ENCODE peak calls at places on chromosomes 2 and 18, in nine cellular contexts. E, A, P, Z, I, L, J, V and B are unnamed samples.

GRCh38 chr2:19580830-19581229 is 222.4 kb upstream of the OSR1 start:
- DNase-seq in E (no peak), A (peak), P (no peak), Z (no peak), I (peak), L (peak), J (peak), V (no peak), B (no peak)

GRCh38 chr2:181992776-181993175 is 7.1 kb downstream of the PPP1R1C start:
- DNase-seq in E (no peak), A (no peak), P (no peak), Z (no peak), I (no peak), L (no peak), J (no peak), V (no peak), B (no peak)

GRCh38 chr18:13982136-13982535 is 66.8 kb upstream of the MC2R start:
- DNase-seq in E (no peak), A (no peak), P (no peak), Z (no peak), I (no peak), L (no peak), J (no peak), V (no peak), B (no peak)

GRCh38 chr2:205435970-205436369 is 246.3 kb upstream of the NRP2 start:
- DNase-seq in E (no peak), A (peak), P (no peak), Z (no peak), I (peak), L (no peak), J (peak), V (no peak), B (no peak)

GRCh38 chr2:175457846-175458408 is 276.4 kb upstream of the ATP5MC3 start:
- DNase-seq in E (no peak), A (no peak), P (no peak), Z (no peak), I (no peak), L (no peak), J (no peak), V (no peak), B (no peak)

GRCh38 chr2:31247671-31248070 is 13.7 kb downstream of the EHD3 start:
- DNase-seq in E (no peak), A (no peak), P (no peak), Z (no peak), I (no peak), L (no peak), J (no peak), V (no peak), B (no peak)

GRCh38 chr2:25029183-25029554 is 12.7 kb upstream of the EFR3B start:
- DNase-seq in E (no peak), A (no peak), P (no peak), Z (no peak), I (no peak), L (no peak), J (no peak), V (no peak), B (no peak)

GRCh38 chr2:69221960-69222751 is 164.9 kb downstream of the GFPT1 start:
- DNase-seq in E (no peak), A (peak), P (no peak), Z (no peak), I (peak), L (no peak), J (peak), V (no peak), B (no peak)

GRCh38 chr18:77062518-77063003 is 70.0 kb downstream of the MBP start:
- DNase-seq in E (no peak), A (no peak), P (no peak), Z (no peak), I (peak), L (peak), J (peak), V (peak), B (no peak)

GRCh38 chr18:7941533-7941932 is 374.4 kb downstream of the PTPRM start:
- DNase-seq in E (peak), A (no peak), P (peak), Z (no peak), I (no peak), L (no peak), J (no peak), V (peak), B (no peak)

GRCh38 chr2:236887519-236887918 is 198.2 kb upstream of the COPS8 start:
- DNase-seq in E (no peak), A (peak), P (peak), Z (peak), I (peak), L (peak), J (peak), V (no peak), B (no peak)

GRCh38 chr2:127179756-127180155 is 40.3 kb downstream of the CYP27C1 start:
- DNase-seq in E (no peak), A (peak), P (no peak), Z (no peak), I (no peak), L (no peak), J (no peak), V (peak), B (no peak)

GRCh38 chr2:52810460-52810859 is 957.1 kb upstream of the CHAC2 start:
- DNase-seq in E (no peak), A (peak), P (no peak), Z (no peak), I (peak), L (no peak), J (peak), V (no peak), B (no peak)
- TF ChIP-seq CTCF in E (no peak), A (no peak), P (no peak), Z (no peak), I (peak), L (peak), J (peak), V (no peak), B (no peak)

GRCh38 chr2:117704818-117705217 is 109.7 kb upstream of the DDX18 start:
- DNase-seq in E (no peak), A (no peak), P (no peak), Z (no peak), I (no peak), L (no peak), J (no peak), V (no peak), B (no peak)

GRCh38 chr2:117698819-117699218 is 115.7 kb upstream of the DDX18 start:
- DNase-seq in E (no peak), A (no peak), P (no peak), Z (no peak), I (no peak), L (no peak), J (no peak), V (no peak), B (no peak)

GRCh38 chr2:117707874-117708273 is 106.6 kb upstream of the DDX18 start:
- DNase-seq in E (no peak), A (no peak), P (no peak), Z (no peak), I (no peak), L (no peak), J (no peak), V (no peak), B (no peak)

GRCh38 chr2:117702098-117702497 is 112.4 kb upstream of the DDX18 start:
- DNase-seq in E (no peak), A (no peak), P (no peak), Z (no peak), I (no peak), L (no peak), J (no peak), V (no peak), B (no peak)

GRCh38 chr2:117703868-117704267 is 110.6 kb upstream of the DDX18 start:
- DNase-seq in E (no peak), A (no peak), P (no peak), Z (no peak), I (no peak), L (no peak), J (no peak), V (no peak), B (no peak)
- TF ChIP-seq CTCF in E (no peak), A (no peak), P (no peak), Z (no peak), I (no peak), L (no peak), J (no peak), V (no peak), B (no peak)

DNA sequence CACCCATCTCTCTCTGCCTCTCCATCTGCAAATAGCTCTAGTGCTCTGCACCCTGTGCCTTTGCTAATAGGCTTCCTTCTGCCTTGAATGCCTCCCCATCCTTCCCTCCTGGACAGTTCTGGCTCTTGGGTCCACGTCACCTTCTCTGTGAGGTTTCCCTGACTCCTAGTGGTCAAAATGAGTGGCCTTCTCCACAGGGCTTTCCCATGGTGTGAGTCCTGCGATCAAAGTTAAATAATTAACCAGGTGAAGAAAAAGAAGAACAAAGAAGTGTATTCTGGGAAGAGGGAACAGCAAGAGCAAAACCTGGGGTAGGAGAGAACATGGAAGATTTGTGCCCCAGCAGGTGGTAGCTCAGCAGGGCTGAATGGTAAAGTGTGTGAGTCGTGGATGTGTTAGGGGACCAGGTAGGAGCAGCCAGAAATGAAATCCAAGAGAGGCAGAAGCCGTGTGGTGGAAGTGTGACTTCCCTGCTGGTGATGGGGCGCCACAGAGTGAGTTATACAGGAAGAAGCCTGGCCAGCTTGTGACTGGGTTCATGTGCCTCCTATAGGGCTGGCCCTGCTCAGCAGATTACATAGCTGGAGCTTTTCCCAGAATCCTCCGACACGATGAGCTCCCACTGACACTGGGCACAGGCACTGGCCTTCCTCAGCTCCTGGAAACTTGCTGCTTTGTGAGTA is 93.8 kb upstream of the LDAH start:
- DNase-seq in E (no peak), A (peak), P (no peak), Z (no peak), I (no peak), L (no peak), J (peak), V (no peak), B (no peak)
- TF ChIP-seq CTCF in E (no peak), A (peak), P (no peak), Z (peak), I (peak), L (peak), J (peak), V (peak), B (no peak)

DNA sequence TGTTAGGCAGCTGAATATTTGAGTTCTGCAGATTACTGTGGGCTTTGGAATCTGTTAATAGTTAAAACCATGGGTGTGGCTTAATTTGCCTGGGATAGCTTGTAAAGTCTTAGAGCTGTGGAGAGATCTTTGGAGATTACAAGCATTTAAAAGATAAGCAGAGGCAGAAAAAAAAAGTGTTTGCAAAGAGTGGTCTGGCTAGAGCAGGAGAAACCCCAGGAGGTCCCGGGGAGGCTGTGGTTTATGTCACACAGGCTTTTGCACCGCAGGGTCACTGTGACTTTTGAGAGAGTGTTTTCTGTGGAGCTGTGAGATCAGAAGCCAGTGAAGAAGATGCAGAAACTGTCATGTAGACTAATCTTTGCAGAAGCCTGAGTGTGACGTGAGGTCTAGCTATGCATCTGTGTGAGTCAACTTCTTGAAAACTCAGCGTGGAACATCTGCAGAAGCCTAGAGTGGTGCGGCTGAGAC is 49.0 kb downstream of the SETBP1 start:
- DNase-seq in E (no peak), A (peak), P (no peak), Z (no peak), I (peak), L (peak), J (peak), V (no peak), B (no peak)
- TF ChIP-seq CTCF in E (no peak), A (no peak), P (no peak), Z (no peak), I (no peak), L (no peak), J (no peak), V (no peak), B (no peak)

DNA sequence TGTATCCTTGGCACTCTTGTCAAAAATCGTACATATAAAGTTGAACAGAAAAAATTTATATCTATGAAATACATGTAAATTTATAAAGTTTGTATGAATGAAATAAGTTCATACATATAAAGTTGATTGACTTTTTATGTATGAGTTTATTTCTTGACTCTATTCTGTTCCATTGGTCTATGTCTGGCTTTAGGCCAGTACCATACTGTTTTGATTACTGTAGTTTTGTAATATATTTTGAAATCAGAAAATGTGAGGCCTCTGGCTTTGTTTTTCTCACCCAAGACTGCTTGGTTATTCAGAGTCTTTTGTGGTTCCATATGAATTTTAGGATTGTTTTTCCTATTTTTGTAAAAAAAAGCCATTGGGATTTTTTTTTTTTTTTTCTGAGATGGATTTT is 41.8 kb upstream of the SP9 start:
- DNase-seq in E (no peak), A (no peak), P (no peak), Z (no peak), I (no peak), L (no peak), J (no peak), V (no peak), B (no peak)
- TF ChIP-seq CTCF in E (no peak), A (no peak), P (no peak), Z (no peak), I (no peak), L (no peak), J (no peak), V (no peak), B (no peak)

GRCh38 chr2:58047373-58047674 is 718 bp downstream of the VRK2 start:
- DNase-seq in E (no peak), A (no peak), P (no peak), Z (no peak), I (no peak), L (no peak), J (no peak), V (no peak), B (no peak)

GRCh38 chr2:58046335-58046584 is 346 bp upstream of the VRK2 start:
- DNase-seq in E (no peak), A (no peak), P (no peak), Z (no peak), I (no peak), L (no peak), J (no peak), V (no peak), B (no peak)

GRCh38 chr2:58047969-58048368 is 1.4 kb downstream of the VRK2 start:
- DNase-seq in E (no peak), A (no peak), P (no peak), Z (no peak), I (no peak), L (no peak), J (no peak), V (no peak), B (no peak)

GRCh38 chr2:58045580-58046334 is 849 bp upstream of the VRK2 start:
- DNase-seq in E (peak), A (no peak), P (no peak), Z (no peak), I (no peak), L (no peak), J (no peak), V (no peak), B (no peak)

GRCh38 chr2:58046585-58047372 is at the start of gene VRK2:
- DNase-seq in E (peak), A (peak), P (peak), Z (peak), I (peak), L (peak), J (peak), V (peak), B (peak)
- TF ChIP-seq CTCF in E (no peak), A (no peak), P (peak), Z (no peak), I (peak), L (peak), J (no peak), V (no peak), B (no peak)